ENCODE peak calls at places on chromosomes 6 and 20, in nine cellular contexts. D is Calu3, L is endodermal cell, B is DND-41, O is right lobe of liver, F is heart left ventricle, W is HFF-Myc, G is GM20000, P is Caco-2. N is an unnamed sample.

GRCh38 chr6:132489376-132489775 is 23.5 kb downstream of the STX7 start:
- DNase-seq in W (no peak), P (no peak), G (no peak), L (no peak), D (no peak), B (no peak), F (no peak), O (no peak), N (no peak)

GRCh38 chr20:58778774-58779173 is 71.9 kb downstream of the GNAS-AS1 start:
- DNase-seq in B (no peak), G (no peak), O (no peak), P (no peak), L (no peak), D (no peak), F (no peak), W (no peak), N (no peak)

GRCh38 chr6:128209771-128210170 is 308.9 kb upstream of the THEMIS start:
- DNase-seq in O (no peak), G (no peak), D (peak), F (no peak), P (no peak), L (no peak), W (no peak), B (no peak), N (no peak)

GRCh38 chr6:41497573-41497972 is 48.6 kb upstream of the FOXP4 start:
- DNase-seq in P (no peak), G (no peak), F (no peak), B (no peak), O (no peak), W (no peak), D (no peak), L (no peak), N (no peak)

GRCh38 chr6:142697912-142698311 is 247.1 kb downstream of the HIVEP2 start:
- DNase-seq in P (no peak), L (no peak), G (no peak), F (no peak), D (no peak), B (no peak), W (no peak), O (no peak), N (no peak)

GRCh38 chr6:89284963-89285735 is 29.9 kb downstream of the GABRR2 start:
- DNase-seq in O (no peak), B (no peak), D (no peak), P (no peak), G (no peak), L (no peak), F (no peak), W (no peak), N (no peak)

GRCh38 chr20:48787861-48788375 is 39.9 kb downstream of the PREX1 start:
- DNase-seq in B (no peak), W (peak), F (no peak), D (no peak), O (no peak), G (no peak), L (no peak), P (no peak), N (no peak)

GRCh38 chr6:21227486-21227885 is 366.1 kb upstream of the SOX4 start:
- DNase-seq in G (no peak), F (no peak), W (no peak), O (no peak), D (no peak), B (no peak), P (no peak), L (no peak), N (no peak)

GRCh38 chr6:132192646-132193045 is 208.6 kb downstream of the MOXD1 start:
- DNase-seq in F (no peak), O (peak), W (no peak), L (no peak), D (no peak), G (no peak), B (no peak), P (no peak), N (no peak)

GRCh38 chr6:141667580-141668309 is 465.0 kb upstream of the GJE1 start:
- DNase-seq in B (no peak), O (no peak), L (peak), W (no peak), G (no peak), P (no peak), F (no peak), D (no peak), N (no peak)

DNA sequence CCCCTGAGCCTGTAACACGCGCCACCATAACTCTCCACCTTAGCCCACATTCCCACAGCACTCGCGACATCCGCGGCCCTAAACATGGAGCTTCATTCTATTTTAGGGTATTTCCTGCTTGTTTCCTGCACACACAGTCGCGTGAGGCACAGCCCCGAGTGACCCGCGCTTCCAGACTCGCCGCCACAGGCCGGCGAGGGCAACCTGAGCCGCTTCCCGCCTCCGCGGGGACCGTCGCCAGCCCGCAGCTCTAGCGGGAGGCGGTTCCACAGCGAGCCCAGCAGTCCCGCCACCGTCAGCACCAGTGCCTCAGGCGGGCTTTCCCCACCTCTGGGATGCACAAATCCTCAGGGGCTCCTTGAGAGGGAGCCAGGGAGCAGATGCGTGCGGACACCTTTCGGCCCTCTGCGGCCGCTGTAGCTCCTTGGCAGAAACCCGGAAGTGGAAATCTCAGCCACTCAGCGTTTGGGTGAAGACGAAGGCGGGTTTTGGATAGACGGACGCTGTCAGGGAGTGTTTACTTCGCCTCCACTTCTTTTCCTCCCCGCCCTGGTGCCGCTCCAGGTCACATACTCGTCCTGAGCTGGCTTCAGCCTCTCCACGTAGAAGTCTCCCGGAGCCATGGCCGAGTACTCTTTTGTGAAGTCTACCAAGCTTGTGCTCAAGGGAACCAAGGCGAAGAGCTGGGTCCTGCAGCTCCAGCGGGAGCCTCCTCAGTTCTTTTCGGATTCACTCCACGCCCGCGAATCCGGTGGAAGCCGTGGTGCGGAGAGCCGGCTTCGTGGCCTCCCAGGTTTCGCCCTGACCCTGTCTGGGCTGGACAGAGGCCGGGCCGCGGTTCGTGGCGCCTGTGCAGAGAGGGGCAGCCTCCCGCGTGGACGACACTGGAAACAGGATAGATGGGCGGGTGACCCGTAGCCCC is 2177.4 kb upstream of the DEFB115 start:
- DNase-seq in B (peak), W (no peak), F (peak), G (no peak), D (no peak), O (peak), L (no peak), P (no peak), N (no peak)
- TF ChIP-seq CTCF in B (no peak), W (no peak), F (no peak), G (no peak), D (no peak), O (no peak), L (no peak), P (no peak), N (no peak)

DNA sequence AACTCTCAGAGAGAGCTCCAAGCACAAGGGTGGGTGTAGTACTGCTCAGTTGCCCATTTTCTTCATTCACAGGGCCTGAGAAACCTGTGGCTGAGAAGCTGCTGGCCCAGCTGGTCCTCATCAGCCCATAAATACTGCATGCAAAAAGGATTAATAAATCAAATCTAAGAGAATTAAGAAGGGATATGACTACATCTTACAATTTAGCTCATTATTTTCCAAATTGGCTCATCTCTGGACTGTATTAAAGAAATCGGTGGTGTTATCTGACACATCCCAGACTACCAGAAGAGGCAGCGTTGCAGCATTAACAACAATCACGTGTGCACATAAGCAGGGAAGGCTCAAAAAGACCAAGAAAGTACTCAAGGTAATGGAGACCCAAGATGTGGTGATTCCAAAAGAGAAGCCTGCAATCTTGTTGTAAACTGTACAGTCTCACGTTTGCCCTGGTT is 90.7 kb downstream of the CD24 start:
- DNase-seq in P (no peak), F (no peak), W (no peak), G (no peak), B (no peak), D (no peak), O (no peak), L (no peak), N (no peak)
- TF ChIP-seq CTCF in P (peak), F (no peak), W (no peak), G (no peak), B (peak), D (no peak), O (no peak), L (peak), N (no peak)

GRCh38 chr20:50625986-50626677 is 65.2 kb downstream of the RIPOR3 start:
- DNase-seq in D (peak), L (peak), B (peak), O (no peak), F (peak), W (no peak), G (no peak), P (peak), N (peak)
- TF ChIP-seq CTCF in D (peak), L (peak), B (peak), O (peak), F (peak), W (peak), G (peak), P (peak), N (peak)

GRCh38 chr20:43028470-43028869 is 161.2 kb downstream of the PTPRT start:
- DNase-seq in B (no peak), W (no peak), G (no peak), O (no peak), F (no peak), L (no peak), D (no peak), P (no peak), N (no peak)
- TF ChIP-seq CTCF in B (no peak), W (no peak), G (no peak), O (no peak), F (no peak), L (no peak), D (no peak), P (no peak), N (no peak)

GRCh38 chr20:20174089-20174835 is 121.9 kb downstream of the CFAP61 start:
- DNase-seq in D (no peak), W (no peak), G (no peak), L (no peak), B (no peak), O (no peak), F (no peak), P (no peak), N (no peak)
- TF ChIP-seq CTCF in D (no peak), W (no peak), G (no peak), L (peak), B (no peak), O (no peak), F (no peak), P (peak), N (no peak)